ENCODE peak calls at places on chromosomes 1 and 21, in nine cellular contexts. Y is body of pancreas, S is upper lobe of right lung, W is right lobe of liver, M is uterus, H is PC-3, R is GM23248, Z is colonic mucosa, L is mammary epithelial cell. Q is an unnamed sample. For H3K4me1, the result is how much of the 10 kb centered on the place peaks cover.

GRCh38 chr1:81920245-81920740 is 119.6 kb downstream of the ADGRL2 start:
- DNase-seq in W (no peak), L (peak), Z (no peak), Y (peak), M (peak), S (no peak), H (no peak), R (peak), Q (no peak)

GRCh38 chr1:40768146-40768990 is 15.2 kb upstream of the KCNQ4 start:
- DNase-seq in Y (no peak), S (no peak), M (no peak), H (no peak), W (no peak), R (no peak), L (no peak), Z (no peak), Q (no peak)

GRCh38 chr1:102120910-102121309 is 124.2 kb upstream of the OLFM3 start:
- DNase-seq in W (no peak), Y (no peak), H (no peak), S (no peak), L (no peak), R (no peak), Z (no peak), M (no peak), Q (no peak)

GRCh38 chr1:164440222-164440621 is 118.8 kb upstream of the PBX1 start:
- DNase-seq in L (no peak), R (peak), H (peak), Y (peak), Z (no peak), S (no peak), M (peak), W (no peak), Q (peak)

GRCh38 chr1:27560271-27561125 is 43.4 kb downstream of the AHDC1 start:
- DNase-seq in Y (no peak), S (no peak), H (no peak), L (no peak), W (no peak), Z (no peak), M (no peak), R (no peak), Q (no peak)

GRCh38 chr1:201756411-201756810 is 72.5 kb upstream of the IPO9 start:
- DNase-seq in L (no peak), Z (no peak), Y (no peak), M (no peak), S (no peak), R (peak), W (no peak), H (peak), Q (no peak)

GRCh38 chr1:197619008-197619640 is 156.2 kb downstream of the DENND1B start:
- DNase-seq in L (no peak), Z (no peak), W (no peak), R (peak), S (no peak), M (no peak), Y (no peak), H (peak), Q (peak)

GRCh38 chr1:57424231-57425027 is 569 bp upstream of the DAB1 start:
- DNase-seq in S (peak), Z (no peak), R (peak), W (no peak), L (no peak), Y (peak), M (no peak), H (no peak), Q (peak)

GRCh38 chr21:35697321-35697808 is 363.0 kb downstream of the SETD4 start:
- DNase-seq in M (peak), S (peak), H (no peak), Z (peak), L (peak), W (peak), R (peak), Y (peak), Q (peak)

GRCh38 chr1:65395887-65396612 is 24.4 kb upstream of the LEPR start:
- DNase-seq in Y (no peak), S (no peak), H (peak), W (no peak), R (peak), Z (no peak), L (peak), M (no peak), Q (no peak)

GRCh38 chr1:226675720-226676357 is 63.2 kb downstream of the ITPKB start:
- DNase-seq in L (no peak), Z (no peak), H (no peak), S (no peak), Y (no peak), W (no peak), R (no peak), M (no peak), Q (no peak)

GRCh38 chr1:43503534-43503933 is 27.1 kb upstream of the PTPRF start:
- DNase-seq in S (no peak), M (no peak), W (no peak), L (no peak), R (no peak), H (no peak), Y (no peak), Z (no peak), Q (no peak)

DNA sequence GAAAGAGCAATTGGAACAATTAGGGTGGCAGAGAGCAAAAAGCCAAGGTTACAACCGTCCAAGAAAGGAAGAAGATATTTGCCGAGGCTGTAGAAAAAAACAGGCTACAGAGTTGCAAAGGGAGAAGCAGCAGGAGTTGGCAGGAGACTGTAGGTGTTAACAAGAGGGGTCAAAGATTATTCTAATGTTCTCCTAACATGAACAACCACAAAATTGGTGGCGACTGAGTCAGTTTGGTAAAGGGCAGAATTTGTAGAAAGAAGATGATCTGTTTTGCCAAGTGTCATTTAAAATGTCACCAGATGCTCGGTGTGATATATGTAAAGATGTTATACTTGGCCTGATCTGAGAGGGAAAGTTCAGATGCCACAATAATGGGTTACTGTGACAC is 401 bp upstream of the PRUNE1 start:
- DNase-seq in Y (no peak), L (no peak), W (no peak), H (no peak), M (no peak), S (no peak), R (no peak), Z (no peak), Q (no peak)
- H3K4me1 ChIP-seq in Y (half or more), L (under half), W (under half), H (under half), M (under half), S (half or more), R (under half), Z (under half), Q (under half)

GRCh38 chr1:159921251-159921650 is 4.1 kb downstream of the TAGLN2 start:
- DNase-seq in Y (no peak), W (no peak), S (no peak), Z (no peak), L (no peak), H (no peak), M (no peak), R (peak), Q (no peak)
- H3K27ac ChIP-seq in Y (peak), W (no peak), S (peak), Z (peak), L (no peak), H (no peak), M (peak), R (peak), Q (peak)

GRCh38 chr21:38258803-38259485 is 2.2 kb downstream of the KCNJ15 start:
- DNase-seq in Y (no peak), W (no peak), R (peak), Z (no peak), L (no peak), H (peak), S (no peak), M (no peak), Q (no peak)

GRCh38 chr21:38256599-38257302 is at the start of gene KCNJ15:
- DNase-seq in W (no peak), S (no peak), Y (no peak), R (no peak), H (no peak), L (peak), M (no peak), Z (no peak), Q (no peak)

GRCh38 chr21:38259665-38260064 is 2.9 kb downstream of the KCNJ15 start:
- DNase-seq in H (no peak), S (no peak), Y (no peak), W (no peak), R (no peak), Z (no peak), M (no peak), L (no peak), Q (no peak)

GRCh38 chr21:38254970-38255369 is 1.8 kb upstream of the KCNJ15 start:
- DNase-seq in W (no peak), M (no peak), H (peak), S (no peak), Z (no peak), R (no peak), L (peak), Y (no peak), Q (no peak)

DNA sequence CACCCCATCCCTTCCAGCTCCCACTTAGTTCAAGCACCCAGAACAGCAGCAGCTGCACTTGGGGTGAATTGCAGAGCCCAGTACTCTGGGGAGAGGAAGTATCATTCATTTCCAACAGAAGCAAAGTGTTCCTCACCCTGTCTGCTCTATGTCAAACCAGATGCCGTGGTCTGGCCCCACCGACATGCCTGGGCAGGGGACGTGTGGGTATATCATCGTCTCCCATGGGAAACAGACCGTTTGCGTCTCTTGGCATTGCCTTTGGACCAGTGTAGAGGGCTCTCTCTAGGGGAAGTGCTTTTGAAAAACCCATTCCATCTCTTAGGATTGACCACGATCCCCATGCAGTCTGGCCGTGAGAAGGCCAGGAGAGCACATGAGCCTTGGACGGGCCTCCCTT is 1.1 kb upstream of the KCNJ15 start:
- DNase-seq in M (no peak), Y (no peak), R (no peak), S (no peak), Z (no peak), W (no peak), L (no peak), H (no peak), Q (no peak)
- H3K4me3 ChIP-seq in M (no peak), Y (no peak), R (no peak), S (peak), Z (no peak), W (no peak), L (no peak), H (no peak), Q (no peak)

GRCh38 chr1:54352755-54353154 is 53.4 kb downstream of the SSBP3 start:
- DNase-seq in M (no peak), R (peak), S (peak), W (no peak), L (no peak), Z (no peak), H (no peak), Y (no peak), Q (no peak)
- H3K4me1 ChIP-seq in M (under half), R (under half), S (under half), W (under half), L (under half), Z (under half), H (under half), Y (under half), Q (under half)

GRCh38 chr1:244712669-244713068 is 59.7 kb downstream of the DESI2 start:
- DNase-seq in L (no peak), R (no peak), W (no peak), H (no peak), S (no peak), M (no peak), Z (no peak), Y (no peak), Q (no peak)
- H3K27ac ChIP-seq in L (no peak), R (no peak), W (no peak), H (no peak), S (no peak), M (no peak), Z (no peak), Y (no peak), Q (no peak)

GRCh38 chr1:22591576-22591975 is 28.3 kb downstream of the EPHA8 start:
- DNase-seq in S (no peak), L (no peak), R (no peak), H (no peak), M (no peak), Y (no peak), W (no peak), Z (no peak), Q (no peak)

GRCh38 chr1:22595108-22595507 is 31.8 kb downstream of the EPHA8 start:
- DNase-seq in S (no peak), M (no peak), Z (no peak), W (no peak), Y (no peak), R (no peak), L (no peak), H (no peak), Q (no peak)

GRCh38 chr1:22592051-22592450 is 28.8 kb downstream of the EPHA8 start:
- DNase-seq in S (no peak), M (no peak), R (no peak), Y (no peak), Z (no peak), H (no peak), L (no peak), W (no peak), Q (no peak)

GRCh38 chr1:22594396-22594795 is 31.1 kb downstream of the EPHA8 start:
- DNase-seq in S (no peak), Z (no peak), M (no peak), H (no peak), W (no peak), R (no peak), L (no peak), Y (no peak), Q (no peak)

GRCh38 chr1:22592919-22593790 is 29.9 kb downstream of the EPHA8 start:
- DNase-seq in Z (peak), R (no peak), L (no peak), Y (no peak), S (no peak), H (no peak), W (no peak), M (no peak), Q (peak)
- H3K4me3 ChIP-seq in Z (no peak), R (no peak), L (no peak), Y (no peak), S (no peak), H (no peak), W (no peak), M (no peak), Q (no peak)

GRCh38 chr21:37373539-37373938 is 7.0 kb downstream of the DYRK1A start:
- DNase-seq in R (no peak), L (no peak), W (no peak), S (no peak), M (no peak), H (peak), Z (no peak), Y (no peak), Q (no peak)
- H3K4me1 ChIP-seq in R (half or more), L (under half), W (under half), S (half or more), M (under half), H (half or more), Z (under half), Y (half or more), Q (under half)

GRCh38 chr1:11067716-11068495 is 8.1 kb upstream of the SRM start:
- DNase-seq in S (peak), R (no peak), Y (no peak), W (peak), Z (no peak), M (no peak), L (no peak), H (no peak), Q (no peak)

GRCh38 chr1:11068556-11069232 is 8.9 kb upstream of the SRM start:
- DNase-seq in Y (no peak), H (no peak), Z (no peak), W (peak), S (peak), L (no peak), M (no peak), R (no peak), Q (no peak)

GRCh38 chr1:11064942-11065341 is 5.1 kb upstream of the SRM start:
- DNase-seq in Z (no peak), M (no peak), W (no peak), Y (no peak), S (no peak), H (no peak), L (no peak), R (no peak), Q (no peak)

GRCh38 chr1:11062965-11063401 is 3.2 kb upstream of the SRM start:
- DNase-seq in W (no peak), R (peak), L (peak), Z (no peak), H (no peak), Y (no peak), S (no peak), M (peak), Q (no peak)

DNA sequence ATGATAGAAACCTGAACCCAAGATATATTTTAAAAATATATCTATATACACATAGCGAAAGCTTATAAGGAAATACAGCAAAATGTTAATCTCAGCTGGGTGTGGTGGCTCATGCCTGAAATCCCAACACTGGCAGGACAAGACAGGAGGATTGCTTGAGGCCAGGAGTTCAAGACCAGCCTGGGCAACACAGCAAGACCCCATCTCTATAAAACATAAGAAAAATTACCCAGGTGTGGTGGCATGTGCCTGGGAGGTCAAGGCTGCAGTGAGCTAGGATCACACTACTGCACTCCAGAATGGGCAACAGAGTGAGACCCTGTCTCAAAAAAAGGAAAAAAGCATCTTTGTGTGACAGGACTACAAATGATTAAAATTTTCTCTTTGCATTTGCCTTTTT is 6.0 kb upstream of the SRM start:
- DNase-seq in S (no peak), M (no peak), W (no peak), Z (no peak), L (no peak), H (no peak), Y (no peak), R (no peak), Q (no peak)
- H3K27ac ChIP-seq in S (no peak), M (no peak), W (no peak), Z (no peak), L (no peak), H (no peak), Y (no peak), R (no peak), Q (no peak)